ENCODE peak calls at places on chromosomes 13 and 19, in six cellular contexts. R is naive thymus-derived CD4-positive, alpha-beta T cell; G is heart left ventricle; Y is stimulated activated CD8-positive, alpha-beta memory T cell treated with anti-CD3 and anti-CD28 coated beads, Interleukin-2, amount 100 ng/mL, for 48 hours; T is endothelial cell of umbilical vein; F is HEK293T. V is an unnamed sample.

GRCh38 chr13:95193509-95194230 is 107.6 kb downstream of the ABCC4 start:
- DNase-seq in F (no peak), T (no peak), Y (no peak), R (no peak), G (no peak), V (no peak)

GRCh38 chr13:87274209-87274819 is 396.9 kb upstream of the SLITRK5 start:
- DNase-seq in T (no peak), Y (peak; percentile 3), G (no peak), F (peak; percentile 58), R (peak; percentile 9), V (no peak)

GRCh38 chr13:95707035-95707434 is 30.1 kb downstream of the DNAJC3 start:
- DNase-seq in Y (no peak), T (no peak), R (no peak), G (no peak), F (no peak), V (no peak)

GRCh38 chr13:107144432-107144831 is 576.5 kb upstream of the ARGLU1 start:
- DNase-seq in R (no peak), F (no peak), G (no peak), Y (no peak), T (peak; percentile 60), V (no peak)

GRCh38 chr19:611506-611869 is 21.8 kb downstream of the HCN2 start:
- DNase-seq in G (no peak), T (no peak), F (no peak), Y (peak; percentile 67), R (no peak), V (no peak)

GRCh38 chr13:109810761-109811510 is 24.6 kb upstream of the IRS2 start:
- DNase-seq in G (no peak), F (no peak), R (no peak), Y (no peak), T (no peak), V (no peak)

GRCh38 chr19:35155441-35155840 is 906 bp downstream of the FXYD5 start:
- DNase-seq in R (no peak), F (no peak), T (no peak), G (no peak), Y (no peak), V (no peak)

GRCh38 chr13:20400774-20401173 is 124.9 kb downstream of the CRYL1 start:
- DNase-seq in Y (no peak), T (no peak), G (no peak), F (no peak), R (no peak), V (no peak)

GRCh38 chr13:50124536-50125305 is 109.5 kb downstream of the KCNRG start:
- DNase-seq in F (peak; percentile 43), R (peak; percentile 95), Y (peak; percentile 85), G (peak; percentile 98), T (no peak), V (peak; percentile 97)

GRCh38 chr13:99860736-99861135 is 110.8 kb downstream of the ZIC5 start:
- DNase-seq in F (no peak), G (no peak), T (no peak), R (no peak), Y (no peak), V (no peak)

GRCh38 chr19:49801966-49802661 is 11.0 kb downstream of the FUZ start:
- DNase-seq in Y (no peak), R (no peak), F (peak; percentile 63), T (peak; percentile 80), G (peak; percentile 96), V (peak; percentile 96)

GRCh38 chr19:39568604-39569003 is 28.6 kb upstream of the EID2 start:
- DNase-seq in G (no peak), T (no peak), R (no peak), Y (no peak), F (no peak), V (no peak)